ENCODE peak calls at places on chromosomes 5 and 9, in eight cellular contexts. P is activated naive CD4-positive, alpha-beta T cell treated with anti-CD3 and anti-CD28 coated beads, Interleukin-2, amount 50 U/mL, for 72 hours; N is NCI-H146; Q is CD8-positive, alpha-beta memory T cell; D is NCI-H1092 treated with DMSO at 0.1 percent for 48 hours; O is left cardiac atrium; V is HTR-8/SVneo; E is A549. X is an unnamed sample.

GRCh38 chr5:82349651-82350050 is 71.5 kb upstream of the RPS23 start:
- DNase-seq in P (no peak), N (no peak), Q (no peak), D (peak), O (peak), V (no peak), E (peak), X (no peak)

GRCh38 chr9:105205787-105206511 is 38.5 kb upstream of the SLC44A1 start:
- DNase-seq in P (no peak), N (no peak), Q (no peak), D (no peak), O (peak), V (no peak), E (no peak), X (no peak)

GRCh38 chr9:76394896-76395244 is 644 bp upstream of the RFK start:
- DNase-seq in P (no peak), N (peak), Q (no peak), D (peak), O (peak), V (no peak), E (peak), X (no peak)

GRCh38 chr5:39073759-39074008 is 515 bp downstream of the RICTOR start:
- DNase-seq in P (no peak), N (no peak), Q (no peak), D (no peak), O (no peak), V (no peak), E (no peak), X (no peak)

GRCh38 chr5:169296456-169297220 is 4.3 kb downstream of the SLIT3 start:
- DNase-seq in P (no peak), N (no peak), Q (no peak), D (peak), O (peak), V (peak), E (peak), X (peak)

GRCh38 chr9:93061260-93061751 is 2.8 kb downstream of the SUSD3 start:
- DNase-seq in P (no peak), N (no peak), Q (no peak), D (no peak), O (no peak), V (no peak), E (no peak), X (no peak)

GRCh38 chr5:179345429-179346321 is at the start of gene ADAMTS2:
- DNase-seq in P (no peak), N (peak), Q (no peak), D (peak), O (peak), V (peak), E (no peak), X (no peak)

GRCh38 chr9:33939924-33940874 is 108.5 kb downstream of the UBAP2 start:
- DNase-seq in P (no peak), N (no peak), Q (no peak), D (no peak), O (no peak), V (no peak), E (peak), X (no peak)

GRCh38 chr9:91376239-91376638 is 14.5 kb upstream of the AUH start:
- DNase-seq in P (no peak), N (no peak), Q (no peak), D (no peak), O (no peak), V (no peak), E (no peak), X (no peak)

GRCh38 chr9:4066120-4066519 is 233.7 kb downstream of the GLIS3 start:
- DNase-seq in P (no peak), N (no peak), Q (no peak), D (no peak), O (no peak), V (no peak), E (no peak), X (no peak)

GRCh38 chr5:120464627-120465280 is 654 bp downstream of the PRR16 start:
- DNase-seq in P (no peak), N (no peak), Q (no peak), D (no peak), O (peak), V (peak), E (no peak), X (no peak)

GRCh38 chr9:135217836-135218235 is 130.4 kb downstream of the OLFM1 start:
- DNase-seq in P (no peak), N (no peak), Q (no peak), D (no peak), O (no peak), V (no peak), E (no peak), X (no peak)

GRCh38 chr9:19239955-19240354 is 9.5 kb downstream of the DENND4C start:
- DNase-seq in P (no peak), N (no peak), Q (no peak), D (no peak), O (no peak), V (no peak), E (no peak), X (no peak)

GRCh38 chr5:91177639-91178038 is 205.5 kb downstream of the ARRDC3 start:
- DNase-seq in P (no peak), N (no peak), Q (no peak), D (no peak), O (no peak), V (no peak), E (no peak), X (no peak)

GRCh38 chr5:82793808-82794419 is 283.3 kb downstream of the TMEM167A start:
- DNase-seq in P (no peak), N (no peak), Q (peak), D (peak), O (no peak), V (peak), E (peak), X (no peak)

GRCh38 chr9:73916016-73916673 is 581.0 kb upstream of the RORB start:
- DNase-seq in P (no peak), N (no peak), Q (no peak), D (no peak), O (no peak), V (no peak), E (peak), X (no peak)

GRCh38 chr9:84697494-84698114 is 28.1 kb downstream of the NTRK2 start:
- DNase-seq in P (no peak), N (peak), Q (no peak), D (peak), O (peak), V (peak), E (peak), X (peak)

GRCh38 chr5:179263391-179264052 is 81.7 kb downstream of the ADAMTS2 start:
- DNase-seq in P (peak), N (no peak), Q (no peak), D (no peak), O (peak), V (no peak), E (no peak), X (no peak)

GRCh38 chr5:132220476-132220875 is 7.2 kb downstream of the P4HA2 start:
- DNase-seq in P (no peak), N (no peak), Q (no peak), D (no peak), O (no peak), V (no peak), E (no peak), X (no peak)

GRCh38 chr9:30075451-30076199 is 2308.8 kb upstream of the ACO1 start:
- DNase-seq in P (peak), N (no peak), Q (no peak), D (no peak), O (no peak), V (no peak), E (peak), X (no peak)

GRCh38 chr9:30243467-30243866 is 2141.0 kb upstream of the ACO1 start:
- DNase-seq in P (no peak), N (no peak), Q (no peak), D (no peak), O (no peak), V (no peak), E (no peak), X (no peak)

GRCh38 chr9:114371986-114372917 is 15.5 kb downstream of the AKNA start:
- DNase-seq in P (peak), N (no peak), Q (peak), D (no peak), O (peak), V (no peak), E (no peak), X (no peak)

GRCh38 chr5:124718376-124718775 is 28.1 kb downstream of the ZNF608 start:
- DNase-seq in P (no peak), N (no peak), Q (no peak), D (peak), O (no peak), V (no peak), E (no peak), X (no peak)

GRCh38 chr5:53481887-53482716 is 1.7 kb downstream of the FST start:
- DNase-seq in P (peak), N (peak), Q (peak), D (peak), O (peak), V (peak), E (peak), X (no peak)

GRCh38 chr9:115292584-115293271 is 174.8 kb upstream of the TNC start:
- DNase-seq in P (no peak), N (no peak), Q (no peak), D (no peak), O (no peak), V (peak), E (no peak), X (no peak)

GRCh38 chr5:148465381-148466290 is 81.9 kb downstream of the FBXO38 start:
- DNase-seq in P (no peak), N (no peak), Q (no peak), D (no peak), O (no peak), V (no peak), E (no peak), X (no peak)

X was measured in Panc1.